ENCODE peak calls at places on chromosomes 5 and 9, in five cellular contexts. T is A549, H is erythroblast, O is IMR-90, B is uterus. Z is an unnamed sample.

GRCh38 chr5:10279925-10280720 is 27.6 kb downstream of the CMBL start:
- DNase-seq in H (no peak), T (no peak), O (no peak), B (no peak), Z (no peak)

GRCh38 chr5:32446660-32447059 is 2.1 kb upstream of the ZFR start:
- DNase-seq in H (peak; percentile 7), O (no peak), T (no peak), B (no peak), Z (no peak)

GRCh38 chr9:18485691-18486090 is 11.7 kb downstream of the ADAMTSL1 start:
- DNase-seq in T (no peak), O (peak; percentile 66), H (no peak), B (no peak), Z (no peak)

GRCh38 chr9:129887210-129888084 is 52.2 kb downstream of the USP20 start:
- DNase-seq in B (peak; percentile 49), H (peak; percentile 70), O (peak; percentile 81), T (no peak), Z (no peak)

GRCh38 chr5:180026320-180026719 is 45.2 kb downstream of the RNF130 start:
- DNase-seq in B (no peak), H (no peak), T (peak; percentile 5), O (peak; percentile 67), Z (peak; percentile 37)

GRCh38 chr5:25550793-25551192 is 906.0 kb upstream of the CDH10 start:
- DNase-seq in T (no peak), B (no peak), H (no peak), O (no peak), Z (no peak)

GRCh38 chr5:170638051-170638450 is 134.2 kb downstream of the KCNIP1 start:
- DNase-seq in O (no peak), H (no peak), T (no peak), B (no peak), Z (no peak)

GRCh38 chr9:31873717-31874116 is 510.7 kb upstream of the ACO1 start:
- DNase-seq in H (no peak), O (no peak), B (no peak), T (no peak), Z (no peak)

GRCh38 chr9:14547245-14548060 is 145.8 kb downstream of the ZDHHC21 start:
- DNase-seq in O (no peak), H (no peak), B (no peak), T (no peak), Z (no peak)

GRCh38 chr5:134051305-134051704 is 46.5 kb upstream of the VDAC1 start:
- DNase-seq in H (no peak), O (no peak), T (no peak), B (no peak), Z (no peak)

GRCh38 chr9:752201-752600 is 89.3 kb upstream of the DMRT1 start:
- DNase-seq in O (peak; percentile 97), H (no peak), B (no peak), T (no peak), Z (peak; percentile 65)

GRCh38 chr9:116686693-116687073 is 422 bp upstream of the TRIM32 start:
- DNase-seq in B (no peak), H (no peak), T (no peak), O (peak; percentile 33), Z (peak; percentile 34)

GRCh38 chr9:137461663-137462395 is 2.7 kb upstream of the NSMF start:
- DNase-seq in H (peak; percentile 89), B (peak; percentile 43), T (peak; percentile 81), O (no peak), Z (no peak)

GRCh38 chr9:929719-930118 is 46.7 kb upstream of the DMRT3 start:
- DNase-seq in B (no peak), O (no peak), T (no peak), H (no peak), Z (no peak)

GRCh38 chr5:33736510-33736909 is 155.3 kb downstream of the ADAMTS12 start:
- DNase-seq in O (peak; percentile 95), B (no peak), T (peak; percentile 4), H (no peak), Z (no peak)

GRCh38 chr9:6897831-6898230 is 140.1 kb downstream of the KDM4C start:
- DNase-seq in O (no peak), H (no peak), B (no peak), T (no peak), Z (no peak)

GRCh38 chr9:130144703-130145102 is 27.5 kb upstream of the NCS1 start:
- DNase-seq in B (no peak), O (no peak), T (no peak), H (no peak), Z (no peak)

GRCh38 chr5:83718195-83718825 is 2.3 kb downstream of the HAPLN1 start:
- DNase-seq in T (peak; percentile 72), B (no peak), H (peak; percentile 49), O (peak; percentile 73), Z (peak; percentile 37)

GRCh38 chr5:9562101-9562500 is 16.2 kb upstream of the SEMA5A start:
- DNase-seq in B (no peak), T (no peak), O (no peak), H (no peak), Z (peak; percentile 61)

GRCh38 chr5:107457138-107457537 is 213.6 kb downstream of the EFNA5 start:
- DNase-seq in H (no peak), O (no peak), B (no peak), T (no peak), Z (no peak)

GRCh38 chr9:134217431-134218210 is 53.3 kb upstream of the RNU6ATAC start:
- DNase-seq in B (no peak), T (peak; percentile 43), O (no peak), H (peak; percentile 23), Z (no peak)

GRCh38 chr9:4259489-4259888 is 40.4 kb downstream of the GLIS3 start:
- DNase-seq in T (no peak), H (no peak), O (no peak), B (no peak), Z (no peak)

GRCh38 chr5:62112689-62113220 is 193.3 kb upstream of the KIF2A start:
- DNase-seq in T (no peak), B (no peak), H (no peak), O (no peak), Z (no peak)

GRCh38 chr9:116469128-116469527 is 218.0 kb upstream of the TRIM32 start:
- DNase-seq in B (no peak), O (no peak), H (no peak), T (no peak), Z (no peak)

GRCh38 chr9:137176302-137177182 is 4.7 kb upstream of the TMEM210 start:
- DNase-seq in H (peak; percentile 50), B (no peak), T (peak; percentile 73), O (peak; percentile 17), Z (no peak)

GRCh38 chr5:54390015-54390414 is 65.5 kb upstream of the HSPB3 start:
- DNase-seq in H (peak; percentile 75), B (no peak), T (peak; percentile 76), O (peak; percentile 97), Z (peak; percentile 45)

GRCh38 chr9:96460877-96461276 is 10.9 kb downstream of the HABP4 start:
- DNase-seq in T (no peak), H (no peak), O (peak; percentile 43), B (no peak), Z (no peak)

GRCh38 chr5:148972958-148973357 is 89.9 kb downstream of the SH3TC2 start:
- DNase-seq in B (peak; percentile 50), H (no peak), T (peak; percentile 68), O (peak; percentile 89), Z (peak; percentile 48)
- TF ChIP-seq POLR2A in B (no peak), H (no peak), T (no peak), O (no peak), Z (no peak)

GRCh38 chr9:92300935-92301334 is 7.4 kb upstream of the IARS1 start:
- DNase-seq in O (no peak), B (no peak), H (no peak), T (no peak), Z (no peak)

GRCh38 chr9:92295827-92296258 is 2.3 kb upstream of the IARS1 start:
- DNase-seq in H (peak; percentile 76), T (no peak), O (no peak), B (no peak), Z (no peak)

GRCh38 chr9:92295240-92295790 is 1.8 kb upstream of the IARS1 start:
- DNase-seq in T (no peak), H (peak; percentile 94), O (no peak), B (no peak), Z (no peak)

GRCh38 chr9:92298036-92298435 is 4.5 kb upstream of the IARS1 start:
- DNase-seq in O (no peak), B (no peak), H (no peak), T (no peak), Z (no peak)

DNA sequence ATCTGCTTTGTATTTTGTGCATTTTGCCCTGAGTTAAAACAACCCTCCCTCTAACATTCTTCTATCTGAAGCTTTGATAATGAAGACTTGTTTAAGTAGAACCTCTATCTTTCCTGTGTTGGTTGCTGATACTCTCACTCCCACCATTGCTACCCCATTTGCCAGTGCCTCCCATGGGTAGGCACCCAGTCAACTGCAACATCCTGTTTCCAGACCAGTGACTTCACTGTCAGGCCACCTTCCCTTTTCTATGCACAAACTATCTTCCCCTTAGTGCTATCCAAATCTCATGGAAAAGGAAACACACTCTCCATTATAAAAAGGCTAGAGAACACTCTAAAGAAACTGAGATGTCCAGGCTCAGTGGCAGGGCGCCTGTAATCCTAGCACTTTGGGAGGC is 5.6 kb upstream of the IARS1 start:
- DNase-seq in B (no peak), H (no peak), T (no peak), O (no peak), Z (no peak)
- TF ChIP-seq POLR2A in B (no peak), H (no peak), T (no peak), O (no peak), Z (no peak)

DNA sequence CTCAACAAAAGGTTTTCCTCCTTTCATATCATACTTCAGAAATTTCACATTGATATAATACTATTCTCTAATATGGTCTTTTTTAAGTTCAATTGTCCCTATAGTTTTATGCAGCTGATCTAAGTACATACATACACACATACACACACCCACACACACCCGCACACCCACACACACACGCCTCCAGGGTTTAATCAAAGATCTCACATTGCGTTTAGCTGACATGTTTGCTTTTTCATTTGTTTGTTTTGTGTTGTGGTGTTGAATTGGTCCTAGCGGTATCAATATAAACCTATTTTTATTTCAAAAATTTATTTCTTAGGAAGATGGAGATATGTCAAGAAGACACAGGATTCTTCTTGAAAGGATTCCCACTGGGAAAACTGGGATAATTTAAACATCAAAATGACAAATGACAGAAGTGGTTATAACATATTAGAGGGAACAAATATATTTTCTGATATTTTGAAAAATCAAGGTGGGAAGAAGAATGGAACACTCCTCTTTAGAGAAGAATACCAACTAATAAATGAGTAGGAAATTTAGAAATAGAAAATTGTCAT is 434.9 kb upstream of the SLC30A5 start:
- DNase-seq in B (no peak), T (no peak), H (no peak), O (no peak), Z (no peak)
- TF ChIP-seq POLR2A in B (no peak), T (no peak), H (no peak), O (no peak), Z (no peak)

GRCh38 chr9:131530930-131531832 is at the start of gene UCK1:
- DNase-seq in T (peak; percentile 83), O (peak; percentile 62), B (peak; percentile 72), H (peak; percentile 88), Z (peak; percentile 62)
- TF ChIP-seq POLR2A in T (peak; percentile 54), O (no peak), B (peak; percentile 81), H (peak; percentile 37), Z (no peak)